ENCODE peak calls at places on chromosome 6, in five cellular contexts. T is iPS-NIHi11; Z is ELR; A is activated CD8-positive, alpha-beta memory T cell treated with anti-CD3 and anti-CD28 coated beads, Interleukin-2, amount 10 ng/mL, durations not matched to agents 7 days and 5 days; U is HTR-8/SVneo. P is an unnamed sample.

GRCh38 chr6:42342011-42342553 is 109.6 kb downstream of the TRERF1 start:
- DNase-seq in A (no peak), U (no peak), Z (no peak), T (no peak), P (peak; percentile 23)

GRCh38 chr6:127893541-127893940 is 7.3 kb downstream of the THEMIS start:
- DNase-seq in A (peak; percentile 54), T (no peak), U (no peak), Z (no peak), P (no peak)

GRCh38 chr6:30763618-30764489 is 19.5 kb upstream of the IER3 start:
- DNase-seq in Z (peak; percentile 45), T (no peak), U (no peak), A (no peak), P (peak; percentile 74)

GRCh38 chr6:15246217-15247211 is 645 bp downstream of the JARID2 start:
- DNase-seq in T (no peak), Z (peak; percentile 31), U (no peak), A (peak; percentile 60), P (no peak)

GRCh38 chr6:158978752-158979151 is 21.2 kb downstream of the RSPH3 start:
- DNase-seq in T (no peak), U (no peak), A (no peak), Z (peak; percentile 11), P (no peak)

GRCh38 chr6:109325400-109325801 is 56.9 kb downstream of the CD164 start:
- DNase-seq in U (no peak), A (no peak), T (no peak), Z (no peak), P (no peak)

GRCh38 chr6:150894191-150894744 is 28.8 kb downstream of the MTHFD1L start:
- DNase-seq in Z (no peak), A (peak; percentile 9), T (no peak), U (no peak), P (no peak)

GRCh38 chr6:16184129-16184528 is 54.3 kb upstream of the GMPR start:
- DNase-seq in T (peak; percentile 64), A (peak; percentile 54), Z (peak; percentile 49), U (peak; percentile 38), P (no peak)

GRCh38 chr6:11785953-11786579 is 7.5 kb upstream of the ADTRP start:
- DNase-seq in U (no peak), A (peak; percentile 77), T (no peak), Z (no peak), P (peak; percentile 39)

GRCh38 chr6:166625356-166625755 is 1.7 kb downstream of the RPS6KA2 start:
- DNase-seq in Z (no peak), A (peak; percentile 27), T (no peak), U (no peak), P (no peak)

GRCh38 chr6:128963561-128963960 is 80.6 kb downstream of the LAMA2 start:
- DNase-seq in T (no peak), U (no peak), Z (peak; percentile 6), A (no peak), P (no peak)

GRCh38 chr6:40789143-40789764 is 202.1 kb upstream of the LRFN2 start:
- DNase-seq in A (peak; percentile 70), Z (no peak), T (no peak), U (no peak), P (no peak)

GRCh38 chr6:145903356-145904102 is 60.6 kb downstream of the SHPRH start:
- DNase-seq in T (no peak), A (no peak), Z (no peak), U (no peak), P (no peak)

GRCh38 chr6:140003217-140003616 is 628.8 kb upstream of the CITED2 start:
- DNase-seq in A (no peak), U (no peak), T (no peak), Z (no peak), P (no peak)

GRCh38 chr6:16684195-16684689 is 77.0 kb downstream of the ATXN1 start:
- DNase-seq in U (no peak), T (no peak), Z (peak; percentile 44), A (no peak), P (no peak)

GRCh38 chr6:5541751-5542432 is 280.6 kb downstream of the FARS2 start:
- DNase-seq in T (no peak), A (no peak), Z (peak; percentile 86), U (no peak), P (no peak)

GRCh38 chr6:109224107-109224875 is 129.0 kb downstream of the CEP57L1 start:
- DNase-seq in U (no peak), Z (no peak), T (no peak), A (no peak), P (no peak)

GRCh38 chr6:10896691-10897090 is 9.8 kb downstream of the SYCP2L start:
- DNase-seq in T (no peak), Z (no peak), A (no peak), U (no peak), P (no peak)

GRCh38 chr6:84220809-84221409 is 6.5 kb downstream of the CEP162 start:
- DNase-seq in Z (peak; percentile 49), T (no peak), A (no peak), U (no peak), P (no peak)

GRCh38 chr6:166540631-166541331 is 45.7 kb downstream of the RAMACL start:
- DNase-seq in A (peak; percentile 85), Z (no peak), U (no peak), T (no peak), P (no peak)

GRCh38 chr6:149913085-149913484 is 9.8 kb downstream of the RAET1G start:
- DNase-seq in U (no peak), Z (peak; percentile 20), A (peak; percentile 35), T (no peak), P (no peak)